ENCODE peak calls at places on chromosomes 6 and 20, in four cellular contexts. P is WTC11, T is dermis microvascular lymphatic vessel endothelial cell, L is fibroblast of the aortic adventitia. V is an unnamed sample.

GRCh38 chr6:9056556-9056955 is 621.2 kb upstream of the SLC35B3 start:
- DNase-seq in P (no peak), T (no peak), L (no peak), V (no peak)

GRCh38 chr20:22846829-22847228 is 188.3 kb upstream of the SSTR4 start:
- DNase-seq in P (no peak), T (no peak), L (no peak), V (no peak)

GRCh38 chr6:150347845-150348244 is 21.0 kb upstream of the IYD start:
- DNase-seq in P (no peak), T (no peak), L (no peak), V (no peak)

GRCh38 chr6:153024401-153025017 is 22.0 kb upstream of the MTRF1L start:
- DNase-seq in P (peak; percentile 36), T (peak; percentile 64), L (peak; percentile 72), V (peak; percentile 33)

GRCh38 chr20:20210943-20211273 is 157.0 kb upstream of the INSM1 start:
- DNase-seq in P (no peak), T (no peak), L (no peak), V (no peak)

GRCh38 chr20:46202758-46203509 is 84.8 kb downstream of the CD40 start:
- DNase-seq in P (no peak), T (no peak), L (peak; percentile 11), V (no peak)

GRCh38 chr20:20198011-20198410 is 145.7 kb downstream of the CFAP61 start:
- DNase-seq in P (no peak), T (peak; percentile 69), L (no peak), V (no peak)

GRCh38 chr20:41181567-41181966 is 44.2 kb downstream of the PLCG1 start:
- DNase-seq in P (no peak), T (no peak), L (no peak), V (no peak)

GRCh38 chr20:51830538-51830937 is 28.2 kb upstream of the SALL4 start:
- DNase-seq in P (no peak), T (no peak), L (no peak), V (no peak)

GRCh38 chr6:33777716-33778474 is 11.0 kb downstream of the LEMD2 start:
- DNase-seq in P (no peak), T (no peak), L (no peak), V (no peak)

GRCh38 chr6:150004101-150004782 is 21.1 kb downstream of the RAET1L start:
- DNase-seq in P (no peak), T (no peak), L (no peak), V (no peak)

GRCh38 chr6:142856857-142857608 is 87.9 kb downstream of the HIVEP2 start:
- DNase-seq in P (no peak), T (no peak), L (no peak), V (no peak)

GRCh38 chr20:56628873-56629463 is at the start of gene TFAP2C:
- DNase-seq in P (peak; percentile 75), T (no peak), L (no peak), V (no peak)

GRCh38 chr6:39196648-39197047 is 32.6 kb downstream of the KCNK5 start:
- DNase-seq in P (no peak), T (no peak), L (no peak), V (no peak)

GRCh38 chr6:1390071-1390804 is 862 bp downstream of the FOXF2 start:
- DNase-seq in P (peak; percentile 44), T (peak; percentile 6), L (peak; percentile 63), V (no peak)

GRCh38 chr20:10111144-10111771 is 76.5 kb downstream of the ANKEF1 start:
- DNase-seq in P (no peak), T (no peak), L (no peak), V (no peak)

GRCh38 chr6:145629478-145629877 is 105.8 kb downstream of the EPM2A start:
- DNase-seq in P (no peak), T (no peak), L (no peak), V (no peak)

GRCh38 chr6:140784573-140784972 is 1348.2 kb upstream of the GJE1 start:
- DNase-seq in P (no peak), T (no peak), L (peak; percentile 31), V (peak; percentile 2)

GRCh38 chr6:63731946-63732735 is 96.5 kb downstream of the PHF3 start:
- DNase-seq in P (no peak), T (no peak), L (peak; percentile 25), V (no peak)

GRCh38 chr6:144413418-144413817 is 128.3 kb downstream of the UTRN start:
- DNase-seq in P (no peak), T (no peak), L (peak; percentile 30), V (no peak)

GRCh38 chr20:59232618-59233017 is 67.8 kb upstream of the EDN3 start:
- DNase-seq in P (no peak), T (no peak), L (no peak), V (no peak)

GRCh38 chr6:106315765-106316375 is 9.7 kb downstream of the ATG5 start:
- DNase-seq in P (no peak), T (no peak), L (no peak), V (no peak)

GRCh38 chr20:57062241-57062640 is 204.2 kb downstream of the BMP7 start:
- DNase-seq in P (no peak), T (no peak), L (no peak), V (no peak)

GRCh38 chr6:141195251-141195832 is 937.4 kb upstream of the GJE1 start:
- DNase-seq in P (no peak), T (no peak), L (no peak), V (no peak)

GRCh38 chr6:142800240-142800639 is 144.7 kb downstream of the HIVEP2 start:
- DNase-seq in P (no peak), T (no peak), L (no peak), V (no peak)

GRCh38 chr6:139029470-139030210 is 1.1 kb downstream of the ABRACL start:
- DNase-seq in P (peak; percentile 47), T (no peak), L (peak; percentile 61), V (no peak)

GRCh38 chr6:6858533-6858982 is 249.2 kb upstream of the RREB1 start:
- DNase-seq in P (no peak), T (no peak), L (no peak), V (no peak)

GRCh38 chr6:40999498-41000070 is 39.4 kb downstream of the UNC5CL start:
- DNase-seq in P (peak; percentile 72), T (no peak), L (peak; percentile 66), V (peak; percentile 20)

GRCh38 chr6:156873654-156874380 is 96.6 kb downstream of the ARID1B start:
- DNase-seq in P (no peak), T (no peak), L (no peak), V (no peak)

GRCh38 chr6:44920952-44921491 is 407.1 kb upstream of the RUNX2 start:
- DNase-seq in P (no peak), T (no peak), L (no peak), V (no peak)

GRCh38 chr20:38735172-38735571 is 10.9 kb downstream of the SLC32A1 start:
- DNase-seq in P (no peak), T (no peak), L (no peak), V (no peak)

GRCh38 chr6:45657243-45657642 is 279.5 kb upstream of the SUPT3H start:
- DNase-seq in P (no peak), T (no peak), L (peak; percentile 31), V (no peak)

GRCh38 chr20:57211949-57212889 is 54.2 kb downstream of the BMP7 start:
- DNase-seq in P (peak; percentile 62), T (no peak), L (peak; percentile 72), V (no peak)

GRCh38 chr6:85464722-85465150 is 14.9 kb downstream of the NT5E start:
- DNase-seq in P (no peak), T (no peak), L (peak; percentile 81), V (peak; percentile 87)

GRCh38 chr6:14671261-14671681 is 553.7 kb downstream of the CD83 start:
- DNase-seq in P (no peak), T (no peak), L (peak; percentile 99), V (no peak)

GRCh38 chr6:31780507-31781243 is 3.5 kb upstream of the VWA7 start:
- DNase-seq in P (no peak), T (no peak), L (no peak), V (no peak)

V was measured in pulmonary artery endothelial cell.